ENCODE peak calls at places on chromosomes 13 and 19, in eight cellular contexts. P is right atrium auricular region, T is lung, E is left ventricle myocardium inferior, G is fibroblast of lung, X is heart left ventricle, C is ascending aorta, U is lower lobe of right lung. J is an unnamed sample.

GRCh38 chr13:59477011-59477410 is 686.7 kb downstream of the DIAPH3 start:
- DNase-seq in P (no peak), T (no peak), E (no peak), G (no peak), X (no peak), C (no peak), U (no peak), J (no peak)

GRCh38 chr13:32234914-32235313 is 80.2 kb downstream of the ZAR1L start:
- DNase-seq in P (no peak), T (no peak), E (no peak), G (no peak), X (no peak), C (no peak), U (no peak), J (no peak)

GRCh38 chr13:46359731-46360130 is 27.3 kb downstream of the RUBCNL start:
- DNase-seq in P (no peak), T (no peak), E (no peak), G (peak), X (no peak), C (no peak), U (no peak), J (no peak)

GRCh38 chr13:40585911-40586471 is 80.5 kb downstream of the FOXO1 start:
- DNase-seq in P (no peak), T (no peak), E (no peak), G (no peak), X (no peak), C (no peak), U (no peak), J (no peak)

GRCh38 chr19:47353307-47353712 is 4.2 kb downstream of the DHX34 start:
- DNase-seq in P (no peak), T (no peak), E (peak), G (no peak), X (peak), C (no peak), U (no peak), J (no peak)

GRCh38 chr19:41426116-41426841 is 895 bp downstream of the B3GNT8 start:
- DNase-seq in P (no peak), T (no peak), E (peak), G (no peak), X (peak), C (no peak), U (peak), J (peak)

GRCh38 chr13:55013051-55013450 is 1984.4 kb downstream of the OLFM4 start:
- DNase-seq in P (no peak), T (no peak), E (no peak), G (no peak), X (no peak), C (no peak), U (no peak), J (no peak)

GRCh38 chr13:23741879-23742510 is 147.2 kb downstream of the MIPEP start:
- DNase-seq in P (no peak), T (no peak), E (no peak), G (no peak), X (no peak), C (no peak), U (no peak), J (no peak)

GRCh38 chr13:51125495-51126226 is 14.6 kb upstream of the C13orf42 start:
- DNase-seq in P (no peak), T (peak), E (peak), G (peak), X (peak), C (no peak), U (peak), J (peak)

GRCh38 chr13:43245374-43245964 is 222.1 kb downstream of the DNAJC15 start:
- DNase-seq in P (no peak), T (no peak), E (no peak), G (peak), X (no peak), C (no peak), U (no peak), J (no peak)

GRCh38 chr13:49098771-49099512 is 121.2 kb upstream of the MLNR start:
- DNase-seq in P (no peak), T (no peak), E (no peak), G (peak), X (no peak), C (no peak), U (no peak), J (no peak)

GRCh38 chr19:11345122-11345752 is 831 bp downstream of the TMEM205 start:
- DNase-seq in P (no peak), T (no peak), E (no peak), G (peak), X (peak), C (no peak), U (no peak), J (no peak)

GRCh38 chr13:91036886-91037285 is 310.6 kb upstream of the MIR17HG start:
- DNase-seq in P (no peak), T (no peak), E (no peak), G (no peak), X (no peak), C (no peak), U (no peak), J (no peak)

GRCh38 chr13:35894636-35895035 is 236.5 kb downstream of the DCLK1 start:
- DNase-seq in P (no peak), T (no peak), E (no peak), G (peak), X (no peak), C (no peak), U (no peak), J (no peak)

GRCh38 chr19:37506387-37507166 is at the start of gene ZNF793:
- DNase-seq in P (peak), T (peak), E (peak), G (peak), X (peak), C (peak), U (peak), J (peak)

GRCh38 chr13:99053636-99054233 is 75.9 kb upstream of the DOCK9 start:
- DNase-seq in P (no peak), T (no peak), E (no peak), G (no peak), X (no peak), C (no peak), U (no peak), J (no peak)

GRCh38 chr13:40776681-40777165 is 5.7 kb upstream of the MRPS31 start:
- DNase-seq in P (no peak), T (peak), E (no peak), G (peak), X (no peak), C (no peak), U (no peak), J (no peak)

GRCh38 chr19:2983351-2984195 is 6.2 kb downstream of the TLE6 start:
- DNase-seq in P (peak), T (no peak), E (peak), G (peak), X (peak), C (peak), U (no peak), J (peak)

GRCh38 chr19:1608414-1609391 is 3.4 kb upstream of the UQCR11 start:
- DNase-seq in P (no peak), T (no peak), E (no peak), G (no peak), X (no peak), C (no peak), U (no peak), J (no peak)

GRCh38 chr13:85093808-85094207 is 705.4 kb downstream of the SLITRK6 start:
- DNase-seq in P (no peak), T (no peak), E (peak), G (peak), X (no peak), C (no peak), U (no peak), J (no peak)

GRCh38 chr13:52665325-52665724 is 12.7 kb downstream of the SUGT1 start:
- DNase-seq in P (no peak), T (no peak), E (no peak), G (peak), X (no peak), C (no peak), U (no peak), J (no peak)

GRCh38 chr19:3509566-3509989 is 3.5 kb downstream of the FZR1 start:
- DNase-seq in P (no peak), T (no peak), E (no peak), G (peak), X (no peak), C (no peak), U (no peak), J (no peak)

GRCh38 chr19:31610036-31610435 is 260.8 kb upstream of the TSHZ3 start:
- DNase-seq in P (no peak), T (no peak), E (no peak), G (no peak), X (no peak), C (no peak), U (no peak), J (no peak)

GRCh38 chr19:38229585-38230073 is 5.6 kb upstream of the DPF1 start:
- DNase-seq in P (no peak), T (peak), E (peak), G (peak), X (peak), C (no peak), U (no peak), J (peak)

GRCh38 chr13:60369242-60369641 is 27.8 kb upstream of the TDRD3 start:
- DNase-seq in P (no peak), T (no peak), E (no peak), G (no peak), X (no peak), C (no peak), U (no peak), J (no peak)

GRCh38 chr19:13579388-13580060 is 73.2 kb upstream of the CACNA1A start:
- DNase-seq in P (no peak), T (no peak), E (no peak), G (peak), X (no peak), C (no peak), U (no peak), J (no peak)

GRCh38 chr13:69857188-69857821 is 250.3 kb upstream of the ATXN8OS start:
- DNase-seq in P (no peak), T (no peak), E (no peak), G (peak), X (no peak), C (no peak), U (no peak), J (no peak)

GRCh38 chr19:1873524-1874473 is 10.4 kb upstream of the KLF16 start:
- DNase-seq in P (no peak), T (no peak), E (peak), G (no peak), X (peak), C (no peak), U (no peak), J (peak)

GRCh38 chr19:4624733-4625362 is 14.5 kb upstream of the TNFAIP8L1 start:
- DNase-seq in P (no peak), T (no peak), E (no peak), G (no peak), X (no peak), C (no peak), U (no peak), J (no peak)

GRCh38 chr13:114030666-114031610 is 57.1 kb upstream of the C13orf46 start:
- DNase-seq in P (no peak), T (no peak), E (no peak), G (no peak), X (peak), C (no peak), U (no peak), J (no peak)

GRCh38 chr19:57515218-57515617 is 11.9 kb upstream of the ZNF549 start:
- DNase-seq in P (no peak), T (no peak), E (no peak), G (no peak), X (no peak), C (no peak), U (no peak), J (no peak)

GRCh38 chr13:47675871-47676270 is 325.2 kb downstream of the SUCLA2 start:
- DNase-seq in P (no peak), T (no peak), E (no peak), G (no peak), X (no peak), C (no peak), U (no peak), J (no peak)

GRCh38 chr19:5881543-5882299 is 11.4 kb upstream of the FUT5 start:
- DNase-seq in P (no peak), T (no peak), E (no peak), G (no peak), X (no peak), C (no peak), U (no peak), J (no peak)

DNA sequence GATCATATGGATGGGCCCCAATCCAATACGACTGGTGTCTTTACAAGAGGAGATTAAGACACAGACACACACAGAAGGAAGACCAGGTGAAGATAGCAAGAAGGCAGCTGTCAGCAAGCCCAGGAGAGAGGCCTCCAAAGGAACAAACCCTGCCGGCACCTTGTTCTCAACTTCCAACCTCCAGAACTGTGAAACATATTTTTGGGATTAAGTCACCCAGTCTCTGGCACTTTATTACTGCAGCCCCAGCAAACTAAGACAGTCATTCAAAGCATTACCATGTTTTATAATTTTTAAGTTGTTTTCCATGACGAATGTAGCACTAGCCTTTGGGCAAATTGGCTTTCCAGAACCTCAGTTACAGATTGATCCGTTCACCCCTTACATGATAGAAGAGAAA is 11.3 kb downstream of the STARD13 start:
- DNase-seq in P (no peak), T (no peak), E (no peak), G (peak), X (no peak), C (no peak), U (no peak), J (no peak)
- H3K27ac ChIP-seq in P (no peak), T (no peak), E (peak), G (no peak), X (peak), C (no peak), U (no peak), J (no peak)

DNA sequence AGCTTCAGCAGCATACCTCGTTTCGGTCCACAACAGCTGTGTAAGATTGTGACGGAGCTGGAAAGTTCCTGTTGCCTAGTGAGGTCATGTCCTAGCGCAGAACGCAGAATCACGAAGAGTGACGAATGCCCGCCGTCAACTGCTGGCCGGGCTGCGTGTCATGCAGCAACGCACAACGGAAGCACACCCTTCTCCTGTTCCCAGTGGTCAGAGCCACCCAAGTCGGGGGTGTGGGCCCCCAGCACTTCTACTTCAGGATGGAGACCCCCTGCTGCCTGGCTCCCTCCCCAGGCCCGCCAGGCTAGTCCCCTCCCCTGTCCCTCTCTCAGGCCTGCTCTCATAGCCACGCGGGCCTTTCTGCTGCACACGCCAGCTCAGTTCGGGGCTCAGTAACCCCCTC is 25.9 kb downstream of the C2CD4C start:
- DNase-seq in P (no peak), T (no peak), E (no peak), G (no peak), X (no peak), C (no peak), U (no peak), J (no peak)
- H3K4me3 ChIP-seq in P (no peak), T (no peak), E (no peak), G (no peak), X (no peak), C (no peak), U (no peak), J (no peak)

DNA sequence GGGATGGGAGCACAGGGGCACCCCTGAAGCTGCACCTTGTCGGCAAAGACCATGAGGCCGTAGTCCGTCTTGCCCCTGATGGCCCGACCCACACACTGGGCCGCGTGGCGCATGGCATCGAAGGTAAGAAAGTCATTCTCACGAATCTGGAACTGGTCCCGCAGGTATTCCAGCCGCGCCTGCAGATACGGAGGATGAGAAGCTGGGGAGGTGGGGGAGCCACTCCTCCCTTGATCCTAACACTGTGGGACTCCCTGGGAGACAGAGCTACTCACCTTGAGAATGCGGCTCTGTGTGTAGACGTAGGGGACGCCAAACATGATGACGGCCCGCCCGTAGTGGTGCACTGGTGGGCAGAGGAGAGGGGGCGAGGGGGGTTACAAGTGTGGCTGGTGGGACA is 11.9 kb downstream of the KLC3 start:
- DNase-seq in P (no peak), T (no peak), E (no peak), G (no peak), X (no peak), C (no peak), U (no peak), J (no peak)
- H3K27ac ChIP-seq in P (no peak), T (no peak), E (no peak), G (no peak), X (no peak), C (no peak), U (no peak), J (no peak)

GRCh38 chr13:86909318-86909717 is 761.9 kb upstream of the SLITRK5 start:
- DNase-seq in P (no peak), T (no peak), E (no peak), G (no peak), X (no peak), C (no peak), U (no peak), J (no peak)
- H3K4me3 ChIP-seq in P (no peak), T (no peak), E (no peak), G (no peak), X (no peak), C (no peak), U (no peak), J (no peak)

GRCh38 chr19:39481676-39482075 is 1.0 kb downstream of the TIMM50 start:
- DNase-seq in P (no peak), T (no peak), E (no peak), G (no peak), X (no peak), C (no peak), U (no peak), J (no peak)
- H3K27ac ChIP-seq in P (no peak), T (no peak), E (no peak), G (peak), X (no peak), C (no peak), U (no peak), J (no peak)

GRCh38 chr19:50476224-50476942 is at the start of the genes EMC10 and GARIN5A:
- DNase-seq in P (peak), T (peak), E (peak), G (peak), X (peak), C (peak), U (peak), J (peak)

GRCh38 chr19:50477751-50478515 is 1.3 kb upstream of the GARIN5A start:
- DNase-seq in P (no peak), T (no peak), E (no peak), G (no peak), X (no peak), C (no peak), U (no peak), J (no peak)

GRCh38 chr19:50475101-50475568 is 1.2 kb upstream of the EMC10 start:
- DNase-seq in P (no peak), T (no peak), E (no peak), G (no peak), X (no peak), C (no peak), U (no peak), J (peak)

GRCh38 chr19:50476943-50477264 is 256 bp upstream of the GARIN5A start:
- DNase-seq in P (no peak), T (no peak), E (no peak), G (no peak), X (no peak), C (no peak), U (no peak), J (no peak)

GRCh38 chr19:50475736-50476223 is 527 bp upstream of the EMC10 start:
- DNase-seq in P (no peak), T (no peak), E (no peak), G (no peak), X (no peak), C (no peak), U (peak), J (no peak)
- H3K4me3 ChIP-seq in P (peak), T (no peak), E (peak), G (no peak), X (peak), C (peak), U (peak), J (peak)

GRCh38 chr13:83007226-83007625 is 875.0 kb downstream of the SLITRK1 start:
- DNase-seq in P (no peak), T (no peak), E (no peak), G (no peak), X (no peak), C (no peak), U (no peak), J (no peak)

GRCh38 chr13:83008496-83008895 is 873.8 kb downstream of the SLITRK1 start:
- DNase-seq in P (no peak), T (no peak), E (no peak), G (no peak), X (no peak), C (no peak), U (no peak), J (no peak)

DNA sequence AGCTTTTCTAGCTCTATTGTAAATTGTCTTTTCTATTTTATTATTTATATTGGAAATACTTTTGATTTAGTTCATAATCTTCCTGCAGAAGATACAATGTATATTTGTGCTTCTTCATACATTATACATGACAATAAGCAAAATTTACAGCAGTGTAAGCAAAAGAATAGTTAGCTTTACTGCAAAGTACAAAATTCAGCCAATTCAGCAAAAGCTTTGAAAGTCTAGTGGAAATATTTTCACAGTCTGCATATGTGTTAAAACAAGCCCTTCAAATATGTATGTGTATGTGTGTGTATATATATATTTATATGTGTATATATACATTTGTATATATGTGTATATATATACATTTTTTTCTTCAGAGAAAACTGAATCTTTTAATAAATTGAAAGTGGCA is 879.1 kb downstream of the SLITRK1 start:
- DNase-seq in P (no peak), T (no peak), E (no peak), G (no peak), X (no peak), C (no peak), U (no peak), J (no peak)
- H3K27ac ChIP-seq in P (no peak), T (no peak), E (no peak), G (no peak), X (no peak), C (no peak), U (no peak), J (no peak)